ENCODE peak calls at places on chromosomes 13 and 19, in five cellular contexts. One of them, this sample, is unnamed.

GRCh38 chr19:56333506-56333905 is 18.9 kb upstream of the ZSCAN5A start:
- DNase-seq in PC-3: peak
- DNase-seq in fibroblast of pulmonary artery: peak
- DNase-seq in HuH-7: peak
- DNase-seq in MG63: peak
- DNase-seq in this sample: peak

GRCh38 chr13:106533101-106533939 is 2.1 kb downstream of the EFNB2 start:
- DNase-seq in fibroblast of pulmonary artery: peak
- DNase-seq in MG63: peak
- DNase-seq in HuH-7: peak
- DNase-seq in PC-3: peak
- DNase-seq in this sample: peak

GRCh38 chr13:68490594-68490993 is 1260.5 kb upstream of the PCDH9 start:
- DNase-seq in HuH-7: no peak
- DNase-seq in fibroblast of pulmonary artery: no peak
- DNase-seq in PC-3: no peak
- DNase-seq in MG63: no peak
- DNase-seq in this sample: no peak

GRCh38 chr13:29103036-29103800 is 283.1 kb downstream of the MTUS2 start:
- DNase-seq in PC-3: no peak
- DNase-seq in fibroblast of pulmonary artery: no peak
- DNase-seq in HuH-7: no peak
- DNase-seq in MG63: no peak
- DNase-seq in this sample: no peak

GRCh38 chr13:25489238-25489637 is 117.5 kb downstream of the ATP8A2 start:
- DNase-seq in MG63: no peak
- DNase-seq in fibroblast of pulmonary artery: no peak
- DNase-seq in PC-3: no peak
- DNase-seq in HuH-7: no peak
- DNase-seq in this sample: no peak

GRCh38 chr13:58884353-58884752 is 1252.8 kb downstream of the PCDH17 start:
- DNase-seq in PC-3: no peak
- DNase-seq in MG63: no peak
- DNase-seq in HuH-7: no peak
- DNase-seq in fibroblast of pulmonary artery: no peak
- DNase-seq in this sample: no peak

GRCh38 chr13:109720758-109721184 is 65.6 kb downstream of the IRS2 start:
- DNase-seq in MG63: no peak
- DNase-seq in fibroblast of pulmonary artery: no peak
- DNase-seq in HuH-7: no peak
- DNase-seq in PC-3: no peak
- DNase-seq in this sample: no peak

GRCh38 chr19:55178781-55179569 is 1.1 kb downstream of the SYT5 start:
- DNase-seq in PC-3: peak
- DNase-seq in MG63: peak
- DNase-seq in HuH-7: peak
- DNase-seq in fibroblast of pulmonary artery: peak
- DNase-seq in this sample: peak

GRCh38 chr13:24194447-24194846 is 33.9 kb downstream of the SPATA13 start:
- DNase-seq in fibroblast of pulmonary artery: no peak
- DNase-seq in PC-3: peak
- DNase-seq in MG63: no peak
- DNase-seq in HuH-7: no peak
- DNase-seq in this sample: no peak

GRCh38 chr19:9673912-9674668 is 810 bp downstream of the ZNF562 start:
- DNase-seq in PC-3: peak
- DNase-seq in MG63: no peak
- DNase-seq in HuH-7: no peak
- DNase-seq in fibroblast of pulmonary artery: peak
- DNase-seq in this sample: peak

GRCh38 chr19:5623397-5624153 is 692 bp downstream of the SAFB start:
- DNase-seq in fibroblast of pulmonary artery: no peak
- DNase-seq in HuH-7: no peak
- DNase-seq in PC-3: no peak
- DNase-seq in MG63: no peak
- DNase-seq in this sample: no peak

GRCh38 chr13:111531505-111531904 is 211.1 kb downstream of the TEX29 start:
- DNase-seq in HuH-7: peak
- DNase-seq in PC-3: peak
- DNase-seq in MG63: no peak
- DNase-seq in fibroblast of pulmonary artery: peak
- DNase-seq in this sample: no peak

This sample was measured in astrocyte of the spinal cord.